ENCODE peak calls at places on chromosomes 7 and 10, in four cellular contexts. M is mucosa of descending colon, Y is AG10803, K is AG09309. W is an unnamed sample.

GRCh38 chr10:53430974-53431373 is 658.4 kb upstream of the MBL2 start:
- DNase-seq in Y (no peak), K (no peak), M (no peak), W (no peak)

GRCh38 chr7:137958593-137959431 is 43.1 kb downstream of the CREB3L2 start:
- DNase-seq in Y (no peak), K (no peak), M (no peak), W (no peak)

GRCh38 chr7:7861211-7861633 is 107.4 kb upstream of the GLCCI1 start:
- DNase-seq in Y (peak), M (no peak), K (peak), W (no peak)

GRCh38 chr7:106166651-106167342 is 54.7 kb upstream of the SYPL1 start:
- DNase-seq in K (peak), M (peak), Y (peak), W (no peak)

GRCh38 chr7:81140775-81141174 is 221.9 kb upstream of the SEMA3C start:
- DNase-seq in K (no peak), M (no peak), Y (no peak), W (no peak)

GRCh38 chr10:126921162-126921561 is 15.9 kb downstream of the DOCK1 start:
- DNase-seq in M (no peak), Y (no peak), K (no peak), W (no peak)

GRCh38 chr7:92246363-92247101 is 758 bp downstream of the ANKIB1 start:
- DNase-seq in M (peak), K (no peak), Y (no peak), W (peak)

GRCh38 chr7:65216469-65216868 is 157.2 kb upstream of the ZNF92 start:
- DNase-seq in M (peak), Y (peak), K (no peak), W (peak)

GRCh38 chr7:29840701-29841100 is 34.4 kb downstream of the WIPF3 start:
- DNase-seq in K (no peak), M (no peak), Y (no peak), W (no peak)

GRCh38 chr7:18570890-18571478 is 75.4 kb downstream of the HDAC9 start:
- DNase-seq in Y (peak), K (peak), M (peak), W (no peak)

GRCh38 chr7:46934198-46934825 is 647.6 kb downstream of the TNS3 start:
- DNase-seq in K (no peak), Y (peak), M (no peak), W (no peak)

GRCh38 chr7:148633761-148634160 is 43.2 kb downstream of the C7orf33 start:
- DNase-seq in K (no peak), M (no peak), Y (no peak), W (no peak)

GRCh38 chr10:103708627-103709288 is 146.6 kb downstream of the SH3PXD2A start:
- DNase-seq in K (no peak), Y (no peak), M (no peak), W (no peak)

GRCh38 chr10:96642973-96643372 is 56.2 kb upstream of the TM9SF3 start:
- DNase-seq in Y (peak), K (no peak), M (peak), W (peak)

DNA sequence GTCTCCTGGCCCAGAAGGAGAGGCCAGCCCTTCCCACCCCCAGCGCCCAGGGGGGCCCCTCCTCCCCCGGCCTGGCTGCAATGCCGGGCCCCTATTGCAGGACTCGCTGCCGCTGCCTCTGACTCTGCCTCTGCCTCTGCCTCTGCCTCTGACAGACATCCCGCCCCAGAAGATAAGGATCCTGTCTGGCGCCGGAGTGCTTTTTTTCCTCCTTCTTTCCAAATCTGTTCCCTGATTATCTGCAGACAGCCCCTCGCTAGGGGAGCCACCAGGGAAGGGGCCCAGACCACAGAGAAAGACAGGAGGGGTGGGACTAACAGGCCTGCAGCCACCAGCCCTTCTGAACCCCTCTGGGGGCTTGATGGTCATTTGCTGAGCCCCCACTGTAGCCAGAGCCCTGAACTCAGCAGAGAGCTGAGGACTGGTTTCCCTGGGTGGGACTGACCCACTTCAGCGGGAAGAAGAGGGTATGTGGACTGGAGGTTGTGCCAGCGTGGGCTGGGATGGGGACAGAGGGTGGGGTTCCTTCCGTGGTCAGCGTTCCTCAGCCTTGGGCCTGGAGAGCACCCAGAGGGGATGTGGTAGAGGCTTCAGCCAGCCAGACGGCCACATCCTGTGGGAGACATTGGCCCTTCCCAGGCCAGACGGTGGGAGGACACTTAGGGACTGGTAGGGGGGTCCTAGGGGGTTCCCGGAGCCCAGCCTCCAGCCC is 22.8 kb downstream of the UNC5B start:
- DNase-seq in K (no peak), Y (peak), M (peak), W (peak)
- TF ChIP-seq CTCF in K (no peak), Y (no peak), M (no peak), W (no peak)

GRCh38 chr10:26860542-26861325 is at the start of gene ABI1:
- DNase-seq in K (peak), M (peak), Y (peak), W (peak)
- TF ChIP-seq CTCF in K (peak), M (peak), Y (peak), W (no peak)

GRCh38 chr10:92849576-92850090 is 1.3 kb downstream of the EXOC6 start:
- DNase-seq in K (no peak), M (no peak), Y (no peak), W (no peak)

GRCh38 chr10:92849234-92849525 is 860 bp downstream of the EXOC6 start:
- DNase-seq in K (no peak), Y (no peak), M (no peak), W (no peak)

GRCh38 chr10:92848037-92848440 is 281 bp upstream of the EXOC6 start:
- DNase-seq in Y (no peak), K (no peak), M (no peak), W (no peak)

GRCh38 chr10:92847185-92847864 is 995 bp upstream of the EXOC6 start:
- DNase-seq in K (no peak), Y (no peak), M (no peak), W (no peak)

DNA sequence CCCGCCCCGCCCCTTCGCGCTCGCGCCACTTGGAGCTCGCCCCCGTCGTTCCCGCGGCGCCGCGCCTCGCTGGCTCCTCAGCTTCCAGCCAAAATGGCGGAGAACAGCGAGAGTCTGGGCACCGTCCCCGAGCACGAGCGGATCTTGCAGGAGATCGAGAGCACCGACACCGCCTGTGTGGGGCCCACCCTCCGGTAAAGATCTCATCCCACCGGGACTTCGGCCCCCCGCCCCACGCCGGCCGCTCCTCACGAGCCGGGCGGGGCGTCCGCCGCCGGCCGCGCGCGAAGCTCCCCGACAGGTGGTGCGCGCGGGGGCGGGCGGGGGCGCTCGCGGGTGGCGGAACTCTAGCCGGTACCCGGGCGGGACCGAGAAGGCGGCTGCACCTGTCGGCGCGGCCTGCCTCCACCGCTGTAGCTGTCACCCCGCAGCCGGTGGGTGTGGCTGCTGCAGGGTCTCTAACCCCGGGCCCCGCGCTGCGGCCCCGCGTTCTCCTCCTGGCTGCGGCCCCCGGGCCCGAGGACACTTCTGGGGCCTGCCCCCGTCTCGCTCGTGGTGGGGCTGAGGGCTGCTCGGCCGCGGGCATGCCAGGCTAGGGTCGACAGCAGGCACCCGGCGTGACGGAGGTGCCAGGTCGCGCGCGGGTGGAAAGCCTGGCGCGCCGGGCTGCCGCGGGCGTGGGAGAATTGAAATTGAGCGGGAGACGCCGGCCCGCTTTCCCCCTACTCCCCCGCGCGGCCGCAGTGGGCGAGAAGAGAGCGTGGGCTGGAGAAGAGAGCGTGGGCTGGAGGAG is at the start of gene EXOC6:
- DNase-seq in K (no peak), Y (peak), M (peak), W (peak)
- TF ChIP-seq CTCF in K (no peak), Y (no peak), M (no peak), W (no peak)

DNA sequence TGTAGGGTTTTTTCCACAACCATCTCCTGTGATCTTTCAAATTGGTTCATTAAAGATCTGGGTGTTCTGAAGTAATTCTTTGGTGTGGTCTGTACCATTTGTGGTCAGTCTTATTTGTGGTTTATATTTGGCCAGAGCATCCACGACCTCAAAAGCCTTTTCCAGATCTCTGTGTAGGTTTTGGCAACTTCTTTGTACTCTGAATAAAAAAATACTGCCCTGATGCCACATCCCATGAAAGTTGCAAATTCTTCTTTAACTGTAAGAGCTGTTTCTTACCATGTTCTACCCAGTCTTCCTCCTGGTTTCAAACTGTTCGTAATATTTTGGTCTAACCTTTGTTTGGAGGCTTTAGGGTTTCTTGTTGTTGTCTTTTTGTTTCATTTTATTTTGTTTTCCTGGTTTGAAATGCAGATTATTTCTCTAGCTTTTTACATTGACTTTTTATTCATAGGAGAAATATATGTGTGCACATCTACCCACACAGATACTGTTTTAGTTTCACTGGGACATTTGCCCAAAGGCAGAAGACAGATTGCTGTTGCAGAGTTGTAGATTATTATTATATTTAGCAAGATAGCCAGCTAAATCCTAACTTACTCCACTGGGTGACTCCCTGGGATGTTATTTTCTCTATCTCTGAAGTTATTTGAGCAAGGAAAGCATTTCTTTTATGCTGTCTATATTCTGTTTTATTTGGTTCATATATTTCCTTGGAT is 123.2 kb upstream of the SAMD8 start:
- DNase-seq in K (no peak), M (no peak), Y (peak), W (no peak)
- TF ChIP-seq CTCF in K (no peak), M (no peak), Y (no peak), W (no peak)

DNA sequence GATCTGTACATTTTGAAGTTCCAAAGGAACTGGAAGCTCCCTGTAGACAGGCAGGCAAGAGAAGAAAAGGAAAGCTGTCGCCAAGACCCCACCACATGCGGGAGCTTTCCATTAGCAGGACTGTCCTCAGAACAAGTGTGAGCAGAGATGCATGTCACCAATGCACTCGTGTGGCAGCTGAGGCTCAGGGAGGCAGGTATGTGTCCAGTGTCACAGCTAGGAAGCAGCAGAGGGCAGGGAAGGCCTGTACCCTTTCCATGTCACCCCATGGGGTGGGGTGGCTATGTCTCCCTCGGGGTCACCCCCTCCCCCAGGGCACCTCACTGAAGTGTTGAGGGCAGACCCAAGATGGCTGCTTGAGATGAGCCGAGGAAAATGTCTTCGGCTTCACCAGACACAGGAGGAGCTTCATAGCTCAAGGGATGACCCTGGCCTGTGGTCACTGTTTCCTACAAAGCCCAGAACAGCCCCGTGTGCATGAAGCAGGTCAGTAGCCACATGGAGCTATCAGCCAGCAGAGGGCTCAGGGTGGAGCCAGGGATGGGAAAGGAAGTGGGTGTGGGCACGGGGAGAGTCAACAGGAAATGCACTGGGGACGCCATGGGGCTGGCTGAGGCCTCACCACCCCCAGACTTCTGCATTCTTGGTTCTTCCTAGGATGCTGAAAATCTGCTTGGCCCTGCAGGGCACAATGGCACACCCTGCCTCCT is 96.6 kb downstream of the FAM53B start:
- DNase-seq in M (peak), Y (peak), K (no peak), W (no peak)
- TF ChIP-seq CTCF in M (no peak), Y (peak), K (peak), W (no peak)

GRCh38 chr10:97714401-97715258 is 1.1 kb downstream of the MARVELD1 start:
- DNase-seq in Y (peak), M (peak), K (no peak), W (peak)

GRCh38 chr10:97711640-97712267 is 1.8 kb upstream of the MARVELD1 start:
- DNase-seq in K (no peak), M (no peak), Y (no peak), W (no peak)

GRCh38 chr10:97715259-97715874 is 1.8 kb downstream of the MARVELD1 start:
- DNase-seq in K (no peak), Y (no peak), M (no peak), W (no peak)

GRCh38 chr10:97713351-97713827 is at the start of gene MARVELD1:
- DNase-seq in Y (peak), M (peak), K (no peak), W (peak)

GRCh38 chr10:97713828-97714400 is 384 bp downstream of the MARVELD1 start:
- DNase-seq in M (peak), K (no peak), Y (peak), W (peak)
- TF ChIP-seq CTCF in M (no peak), K (peak), Y (peak), W (no peak)

DNA sequence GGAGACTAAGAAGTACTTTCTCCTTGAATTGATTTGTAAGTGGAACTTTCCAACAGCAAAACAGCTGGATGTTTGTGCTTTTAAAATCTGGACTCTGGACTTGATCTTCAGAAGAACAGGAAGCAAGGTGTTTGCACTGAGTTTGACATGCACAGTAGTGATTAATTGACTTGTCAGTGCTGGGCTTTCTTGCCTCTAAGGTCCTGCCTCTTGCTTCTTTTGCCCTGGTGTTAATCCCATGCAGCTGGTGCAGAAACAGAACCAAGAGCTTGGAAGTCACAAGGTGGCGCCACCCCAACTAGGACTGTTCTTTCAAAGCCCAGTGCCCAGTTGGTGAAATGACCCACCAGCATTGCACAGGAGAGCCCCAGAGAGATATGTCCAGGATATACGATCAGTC is 66.8 kb upstream of the SEPHS1 start:
- DNase-seq in K (no peak), Y (peak), M (peak), W (no peak)
- TF ChIP-seq CTCF in K (peak), Y (peak), M (no peak), W (no peak)

GRCh38 chr7:33554576-33554975 is 350.8 kb upstream of the BMPER start:
- DNase-seq in M (no peak), Y (peak), K (no peak), W (no peak)
- TF ChIP-seq CTCF in M (no peak), Y (no peak), K (no peak), W (no peak)

W was measured in glutamatergic neuron.